ENCODE peak calls at places on chromosome 15, in seven cellular contexts. One of them, this sample, is unnamed. For H3K9me3, the result is how much of the 10 kb centered on the place peaks cover.

GRCh38 chr15:60840703-60841411 is 361.9 kb upstream of the ICE2 start:
- DNase-seq in GM23248: no peak
- DNase-seq in A673: no peak
- DNase-seq in SK-N-MC: no peak
- DNase-seq in esophagus squamous epithelium: no peak
- DNase-seq in osteoblast: no peak
- DNase-seq in PC-3: no peak
- DNase-seq in this sample: no peak

GRCh38 chr15:45147606-45148005 is 17.8 kb downstream of the DUOX1 start:
- DNase-seq in GM23248: no peak
- DNase-seq in osteoblast: no peak
- DNase-seq in esophagus squamous epithelium: no peak
- DNase-seq in PC-3: no peak
- DNase-seq in A673: no peak
- DNase-seq in SK-N-MC: no peak
- DNase-seq in this sample: no peak

GRCh38 chr15:20353966-20354883 is 187.4 kb downstream of the GOLGA6L6 start:
- DNase-seq in A673: no peak
- DNase-seq in SK-N-MC: no peak
- DNase-seq in PC-3: no peak
- DNase-seq in esophagus squamous epithelium: no peak
- DNase-seq in GM23248: no peak
- DNase-seq in osteoblast: peak
- DNase-seq in this sample: no peak

GRCh38 chr15:31974154-31974794 is 56.0 kb upstream of the CHRNA7 start:
- DNase-seq in SK-N-MC: no peak
- DNase-seq in PC-3: no peak
- DNase-seq in osteoblast: no peak
- DNase-seq in GM23248: no peak
- DNase-seq in A673: no peak
- DNase-seq in esophagus squamous epithelium: no peak
- DNase-seq in this sample: no peak

GRCh38 chr15:38669160-38669505 is 104.5 kb upstream of the RASGRP1 start:
- DNase-seq in PC-3: no peak
- DNase-seq in A673: peak
- DNase-seq in GM23248: no peak
- DNase-seq in esophagus squamous epithelium: no peak
- DNase-seq in osteoblast: no peak
- DNase-seq in SK-N-MC: no peak
- DNase-seq in this sample: no peak

GRCh38 chr15:89448825-89449224 is 47.6 kb downstream of the RHCG start:
- DNase-seq in osteoblast: no peak
- DNase-seq in PC-3: no peak
- DNase-seq in A673: no peak
- DNase-seq in esophagus squamous epithelium: no peak
- DNase-seq in GM23248: no peak
- DNase-seq in SK-N-MC: no peak
- DNase-seq in this sample: no peak

GRCh38 chr15:63198752-63199250 is 9.4 kb downstream of the RAB8B start:
- DNase-seq in GM23248: peak
- DNase-seq in esophagus squamous epithelium: no peak
- DNase-seq in PC-3: peak
- DNase-seq in osteoblast: no peak
- DNase-seq in SK-N-MC: no peak
- DNase-seq in A673: no peak
- DNase-seq in this sample: no peak

GRCh38 chr15:89820651-89821611 is 6.3 kb upstream of the ANPEP start:
- DNase-seq in osteoblast: peak
- DNase-seq in esophagus squamous epithelium: no peak
- DNase-seq in SK-N-MC: no peak
- DNase-seq in PC-3: peak
- DNase-seq in A673: no peak
- DNase-seq in GM23248: peak
- DNase-seq in this sample: peak

GRCh38 chr15:89088605-89089315 is 504 bp downstream of the ABHD2 start:
- DNase-seq in esophagus squamous epithelium: no peak
- DNase-seq in SK-N-MC: no peak
- DNase-seq in GM23248: peak
- DNase-seq in PC-3: no peak
- DNase-seq in osteoblast: no peak
- DNase-seq in A673: no peak
- DNase-seq in this sample: peak

GRCh38 chr15:80890341-80890972 is 99.2 kb downstream of the MESD start:
- DNase-seq in A673: no peak
- DNase-seq in SK-N-MC: no peak
- DNase-seq in GM23248: peak
- DNase-seq in esophagus squamous epithelium: no peak
- DNase-seq in PC-3: peak
- DNase-seq in osteoblast: peak
- DNase-seq in this sample: no peak

GRCh38 chr15:72236381-72237285 is 5.6 kb upstream of the PKM start:
- DNase-seq in esophagus squamous epithelium: no peak
- DNase-seq in GM23248: peak
- DNase-seq in A673: no peak
- DNase-seq in osteoblast: peak
- DNase-seq in PC-3: no peak
- DNase-seq in SK-N-MC: no peak
- DNase-seq in this sample: no peak

GRCh38 chr15:60829416-60829815 is 350.5 kb upstream of the ICE2 start:
- DNase-seq in SK-N-MC: no peak
- DNase-seq in A673: no peak
- DNase-seq in PC-3: no peak
- DNase-seq in GM23248: peak
- DNase-seq in esophagus squamous epithelium: no peak
- DNase-seq in osteoblast: no peak
- DNase-seq in this sample: no peak

GRCh38 chr15:29570121-29570930 is 251.9 kb downstream of the TJP1 start:
- DNase-seq in PC-3: no peak
- DNase-seq in SK-N-MC: no peak
- DNase-seq in osteoblast: peak
- DNase-seq in GM23248: peak
- DNase-seq in esophagus squamous epithelium: no peak
- DNase-seq in A673: peak
- DNase-seq in this sample: peak

GRCh38 chr15:81909229-81910087 is 136.4 kb downstream of the MEX3B start:
- DNase-seq in A673: peak
- DNase-seq in GM23248: no peak
- DNase-seq in PC-3: peak
- DNase-seq in osteoblast: peak
- DNase-seq in SK-N-MC: peak
- DNase-seq in esophagus squamous epithelium: no peak
- DNase-seq in this sample: peak

GRCh38 chr15:62850791-62851291 is 191.7 kb upstream of the TPM1 start:
- DNase-seq in GM23248: peak
- DNase-seq in A673: peak
- DNase-seq in SK-N-MC: no peak
- DNase-seq in esophagus squamous epithelium: no peak
- DNase-seq in PC-3: peak
- DNase-seq in osteoblast: peak
- DNase-seq in this sample: peak

GRCh38 chr15:70088887-70089691 is 8.6 kb downstream of the TLE3 start:
- DNase-seq in PC-3: no peak
- DNase-seq in osteoblast: no peak
- DNase-seq in GM23248: peak
- DNase-seq in A673: peak
- DNase-seq in SK-N-MC: no peak
- DNase-seq in esophagus squamous epithelium: no peak
- DNase-seq in this sample: no peak

GRCh38 chr15:37397266-37398022 is 297.1 kb upstream of the MEIS2 start:
- DNase-seq in osteoblast: no peak
- DNase-seq in PC-3: no peak
- DNase-seq in GM23248: no peak
- DNase-seq in SK-N-MC: no peak
- DNase-seq in esophagus squamous epithelium: no peak
- DNase-seq in A673: no peak
- DNase-seq in this sample: no peak

GRCh38 chr15:90664650-90665287 is 52.4 kb upstream of the BLM start:
- DNase-seq in PC-3: no peak
- DNase-seq in osteoblast: peak
- DNase-seq in A673: no peak
- DNase-seq in GM23248: peak
- DNase-seq in esophagus squamous epithelium: no peak
- DNase-seq in SK-N-MC: no peak
- DNase-seq in this sample: peak

GRCh38 chr15:77622212-77622941 is 10.3 kb downstream of the LINGO1 start:
- DNase-seq in osteoblast: peak
- DNase-seq in SK-N-MC: no peak
- DNase-seq in PC-3: no peak
- DNase-seq in GM23248: no peak
- DNase-seq in esophagus squamous epithelium: no peak
- DNase-seq in A673: no peak
- DNase-seq in this sample: no peak

GRCh38 chr15:59941612-59942011 is 62.5 kb upstream of the FOXB1 start:
- DNase-seq in PC-3: peak
- DNase-seq in GM23248: no peak
- DNase-seq in SK-N-MC: no peak
- DNase-seq in esophagus squamous epithelium: no peak
- DNase-seq in A673: peak
- DNase-seq in osteoblast: no peak
- DNase-seq in this sample: no peak

GRCh38 chr15:60074181-60074885 is 70.2 kb downstream of the FOXB1 start:
- DNase-seq in A673: no peak
- DNase-seq in osteoblast: no peak
- DNase-seq in GM23248: peak
- DNase-seq in PC-3: peak
- DNase-seq in SK-N-MC: no peak
- DNase-seq in esophagus squamous epithelium: no peak
- DNase-seq in this sample: peak

GRCh38 chr15:92393994-92394326 is 279 bp downstream of the ST8SIA2 start:
- DNase-seq in GM23248: no peak
- DNase-seq in PC-3: no peak
- DNase-seq in esophagus squamous epithelium: no peak
- DNase-seq in SK-N-MC: no peak
- DNase-seq in osteoblast: no peak
- DNase-seq in A673: no peak
- DNase-seq in this sample: no peak
- H3K4me3 ChIP-seq in GM23248: peak
- H3K4me3 ChIP-seq in PC-3: no peak
- H3K4me3 ChIP-seq in esophagus squamous epithelium: peak
- H3K4me3 ChIP-seq in SK-N-MC: peak
- H3K4me3 ChIP-seq in osteoblast: no peak
- H3K4me3 ChIP-seq in A673: peak
- H3K4me3 ChIP-seq in this sample: peak

DNA sequence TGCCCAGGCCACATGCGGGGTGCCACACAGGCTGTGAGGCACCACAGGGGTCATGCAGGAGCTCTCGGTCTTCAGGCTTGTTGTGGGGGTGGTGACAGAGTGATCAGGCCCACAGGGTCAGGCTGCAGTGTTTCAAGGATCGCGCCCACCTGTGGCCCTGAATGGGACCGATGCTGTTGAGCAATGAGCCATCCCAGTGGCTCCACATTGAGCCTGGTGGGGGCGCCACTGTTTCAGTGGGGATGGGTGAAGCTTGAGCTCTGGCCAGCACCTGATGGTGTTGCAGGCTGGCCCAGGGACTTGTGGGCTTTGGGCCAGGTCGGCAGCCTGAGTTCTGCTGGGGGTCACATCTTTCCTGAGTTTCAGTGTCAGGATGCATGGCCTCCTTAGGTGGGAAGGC is 230.1 kb downstream of the UBE3A start:
- DNase-seq in A673: no peak
- DNase-seq in PC-3: no peak
- DNase-seq in SK-N-MC: no peak
- DNase-seq in osteoblast: no peak
- DNase-seq in esophagus squamous epithelium: no peak
- DNase-seq in GM23248: no peak
- DNase-seq in this sample: no peak
- H3K9me3 ChIP-seq in A673: under half
- H3K9me3 ChIP-seq in PC-3: under half
- H3K9me3 ChIP-seq in SK-N-MC: under half
- H3K9me3 ChIP-seq in osteoblast: under half
- H3K9me3 ChIP-seq in esophagus squamous epithelium: under half
- H3K9me3 ChIP-seq in GM23248: under half
- H3K9me3 ChIP-seq in this sample: under half

GRCh38 chr15:40468850-40469249 is 1.9 kb upstream of the CHST14 start:
- DNase-seq in osteoblast: no peak
- DNase-seq in GM23248: no peak
- DNase-seq in A673: no peak
- DNase-seq in esophagus squamous epithelium: no peak
- DNase-seq in SK-N-MC: no peak
- DNase-seq in PC-3: no peak
- DNase-seq in this sample: no peak

GRCh38 chr15:40470423-40471104 is at the start of gene CHST14:
- DNase-seq in SK-N-MC: no peak
- DNase-seq in GM23248: peak
- DNase-seq in A673: peak
- DNase-seq in osteoblast: peak
- DNase-seq in PC-3: peak
- DNase-seq in esophagus squamous epithelium: no peak
- DNase-seq in this sample: peak

GRCh38 chr15:40471778-40472130 is 970 bp downstream of the CHST14 start:
- DNase-seq in esophagus squamous epithelium: no peak
- DNase-seq in PC-3: peak
- DNase-seq in SK-N-MC: no peak
- DNase-seq in GM23248: peak
- DNase-seq in A673: no peak
- DNase-seq in osteoblast: no peak
- DNase-seq in this sample: peak

GRCh38 chr15:40471105-40471777 is 457 bp downstream of the CHST14 start:
- DNase-seq in osteoblast: peak
- DNase-seq in SK-N-MC: no peak
- DNase-seq in GM23248: peak
- DNase-seq in esophagus squamous epithelium: no peak
- DNase-seq in PC-3: peak
- DNase-seq in A673: no peak
- DNase-seq in this sample: no peak

GRCh38 chr15:40469776-40470390 is 901 bp upstream of the CHST14 start:
- DNase-seq in SK-N-MC: no peak
- DNase-seq in esophagus squamous epithelium: no peak
- DNase-seq in osteoblast: peak
- DNase-seq in A673: no peak
- DNase-seq in PC-3: no peak
- DNase-seq in GM23248: peak
- DNase-seq in this sample: no peak
- H3K4me3 ChIP-seq in SK-N-MC: no peak
- H3K4me3 ChIP-seq in esophagus squamous epithelium: no peak
- H3K4me3 ChIP-seq in osteoblast: peak
- H3K4me3 ChIP-seq in A673: no peak
- H3K4me3 ChIP-seq in PC-3: peak
- H3K4me3 ChIP-seq in GM23248: no peak
- H3K4me3 ChIP-seq in this sample: peak

GRCh38 chr15:98812711-98813441 is 164.5 kb downstream of the IGF1R start:
- DNase-seq in SK-N-MC: no peak
- DNase-seq in PC-3: no peak
- DNase-seq in GM23248: no peak
- DNase-seq in esophagus squamous epithelium: no peak
- DNase-seq in A673: no peak
- DNase-seq in osteoblast: no peak
- DNase-seq in this sample: no peak

GRCh38 chr15:98817745-98818144 is 169.4 kb downstream of the IGF1R start:
- DNase-seq in A673: no peak
- DNase-seq in esophagus squamous epithelium: no peak
- DNase-seq in GM23248: no peak
- DNase-seq in osteoblast: no peak
- DNase-seq in SK-N-MC: no peak
- DNase-seq in PC-3: no peak
- DNase-seq in this sample: no peak

GRCh38 chr15:98809273-98809672 is 160.9 kb downstream of the IGF1R start:
- DNase-seq in esophagus squamous epithelium: no peak
- DNase-seq in osteoblast: no peak
- DNase-seq in PC-3: no peak
- DNase-seq in SK-N-MC: no peak
- DNase-seq in GM23248: no peak
- DNase-seq in A673: no peak
- DNase-seq in this sample: peak

GRCh38 chr15:98813956-98814355 is 165.6 kb downstream of the IGF1R start:
- DNase-seq in osteoblast: no peak
- DNase-seq in GM23248: peak
- DNase-seq in PC-3: no peak
- DNase-seq in A673: no peak
- DNase-seq in esophagus squamous epithelium: no peak
- DNase-seq in SK-N-MC: no peak
- DNase-seq in this sample: no peak

GRCh38 chr15:98815207-98815606 is 166.9 kb downstream of the IGF1R start:
- DNase-seq in SK-N-MC: no peak
- DNase-seq in osteoblast: peak
- DNase-seq in A673: no peak
- DNase-seq in PC-3: no peak
- DNase-seq in esophagus squamous epithelium: no peak
- DNase-seq in GM23248: no peak
- DNase-seq in this sample: no peak
- H3K9me3 ChIP-seq in SK-N-MC: under half
- H3K9me3 ChIP-seq in osteoblast: under half
- H3K9me3 ChIP-seq in A673: under half
- H3K9me3 ChIP-seq in PC-3: under half
- H3K9me3 ChIP-seq in esophagus squamous epithelium: under half
- H3K9me3 ChIP-seq in GM23248: under half
- H3K9me3 ChIP-seq in this sample: under half